ENCODE peak calls at places on chromosomes 3 and 15, in four cellular contexts. E is SK-N-SH, T is GM12878, P is Panc1. Y is an unnamed sample.

GRCh38 chr15:99632521-99632920 is 66.7 kb downstream of the MEF2A start:
- DNase-seq in P (no peak), T (no peak), E (no peak), Y (no peak)

GRCh38 chr3:101117981-101118380 is 124.8 kb upstream of the ABI3BP start:
- DNase-seq in T (no peak), P (no peak), E (no peak), Y (no peak)

GRCh38 chr15:34125945-34126344 is 24.1 kb downstream of the PGBD4 start:
- DNase-seq in E (no peak), P (no peak), T (no peak), Y (no peak)

GRCh38 chr15:63970723-63971426 is 75.4 kb downstream of the DAPK2 start:
- DNase-seq in P (no peak), E (no peak), T (peak; percentile 85), Y (no peak)

GRCh38 chr3:173894-174293 is 22.7 kb upstream of the CHL1 start:
- DNase-seq in E (no peak), P (no peak), T (peak; percentile 8), Y (no peak)

GRCh38 chr15:68731318-68731897 is 89.3 kb downstream of the ANP32A start:
- DNase-seq in P (no peak), T (no peak), E (no peak), Y (no peak)

GRCh38 chr15:29805708-29806104 is 16.6 kb downstream of the TJP1 start:
- DNase-seq in P (no peak), E (no peak), T (no peak), Y (no peak)

GRCh38 chr15:40340740-40341400 is at the start of gene CCDC9B:
- DNase-seq in T (no peak), E (peak; percentile 91), P (no peak), Y (peak; percentile 89)

GRCh38 chr3:192772495-192772894 is 45.2 kb upstream of the FGF12 start:
- DNase-seq in E (peak; percentile 25), T (no peak), P (no peak), Y (peak; percentile 61)

GRCh38 chr3:179046497-179047353 is 24.9 kb downstream of the ZMAT3 start:
- DNase-seq in P (no peak), T (peak; percentile 89), E (no peak), Y (no peak)

DNA sequence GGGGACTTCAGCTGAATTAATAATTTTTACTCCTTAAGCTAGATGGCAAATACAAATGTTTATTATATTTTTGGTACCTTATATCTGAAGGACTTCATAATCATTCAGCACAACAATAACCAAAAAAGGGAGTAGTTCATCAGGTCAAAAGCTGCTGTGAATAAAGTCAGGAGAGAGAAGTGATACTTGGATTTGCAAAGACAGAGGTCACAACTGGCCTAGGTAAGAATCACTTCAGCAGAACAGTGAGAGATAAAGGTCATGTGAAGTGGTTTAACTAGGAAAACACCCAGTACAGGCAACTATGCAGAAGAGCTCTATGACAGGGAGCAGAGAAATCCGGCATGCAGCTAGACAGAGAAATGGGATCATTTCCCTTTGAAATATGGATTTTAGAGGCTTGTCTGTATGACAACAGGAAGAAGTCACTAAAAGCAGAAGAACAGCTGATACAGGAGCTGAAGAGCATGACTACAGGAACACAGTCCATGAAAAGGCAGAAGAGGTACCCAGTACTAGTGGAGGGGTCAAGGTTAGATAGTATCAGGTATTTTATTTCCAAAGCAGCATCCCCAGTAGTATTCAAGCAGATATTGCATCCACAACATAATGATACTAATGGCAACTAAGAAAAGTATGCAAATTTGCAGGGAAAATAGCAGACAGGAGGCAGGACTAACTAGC is 25.7 kb downstream of the ZMAT3 start:
- DNase-seq in P (no peak), E (no peak), T (peak; percentile 74), Y (no peak)
- TF ChIP-seq POLR2AphosphoS5 in P (no peak), E (no peak), T (no peak), Y (no peak)

GRCh38 chr15:22955544-22956085 is 24.6 kb downstream of the CYFIP1 start:
- DNase-seq in E (no peak), T (no peak), P (no peak), Y (no peak)
- H3K4me3 ChIP-seq in E (no peak overlapping the region), T (no peak overlapping the region), P (no peak overlapping the region), Y (no peak overlapping the region)

GRCh38 chr3:30440147-30440604 is 166.2 kb upstream of the TGFBR2 start:
- DNase-seq in P (peak; percentile 27), E (no peak), T (no peak), Y (no peak)

GRCh38 chr3:30438121-30438520 is 168.3 kb upstream of the TGFBR2 start:
- DNase-seq in P (no peak), E (no peak), T (no peak), Y (no peak)

GRCh38 chr3:30435950-30436349 is 170.5 kb upstream of the TGFBR2 start:
- DNase-seq in T (no peak), P (no peak), E (no peak), Y (no peak)

GRCh38 chr3:30439451-30440053 is 166.8 kb upstream of the TGFBR2 start:
- DNase-seq in P (no peak), T (no peak), E (no peak), Y (no peak)

GRCh38 chr3:30437172-30437571 is 169.2 kb upstream of the TGFBR2 start:
- DNase-seq in E (no peak), T (no peak), P (no peak), Y (no peak)
- TF ChIP-seq CTCF in E (no peak), T (no peak), P (no peak), Y (no peak)

GRCh38 chr15:43799209-43799944 is 643 bp downstream of the SERINC4 start:
- DNase-seq in E (no peak), P (no peak), T (no peak), Y (no peak)
- TF ChIP-seq POLR2AphosphoS5 in E (no peak), P (no peak), T (no peak), Y (no peak)

GRCh38 chr15:75648156-75649000 is 666 bp downstream of the SNX33 start:
- DNase-seq in P (no peak), E (peak; percentile 77), T (no peak), Y (peak; percentile 31)
- H3K4me3 ChIP-seq in P (peak overlapping the region; percentile 76), E (peak overlapping the region; percentile 98), T (peak overlapping the region; percentile 91), Y (peak overlapping the region; percentile 77)

DNA sequence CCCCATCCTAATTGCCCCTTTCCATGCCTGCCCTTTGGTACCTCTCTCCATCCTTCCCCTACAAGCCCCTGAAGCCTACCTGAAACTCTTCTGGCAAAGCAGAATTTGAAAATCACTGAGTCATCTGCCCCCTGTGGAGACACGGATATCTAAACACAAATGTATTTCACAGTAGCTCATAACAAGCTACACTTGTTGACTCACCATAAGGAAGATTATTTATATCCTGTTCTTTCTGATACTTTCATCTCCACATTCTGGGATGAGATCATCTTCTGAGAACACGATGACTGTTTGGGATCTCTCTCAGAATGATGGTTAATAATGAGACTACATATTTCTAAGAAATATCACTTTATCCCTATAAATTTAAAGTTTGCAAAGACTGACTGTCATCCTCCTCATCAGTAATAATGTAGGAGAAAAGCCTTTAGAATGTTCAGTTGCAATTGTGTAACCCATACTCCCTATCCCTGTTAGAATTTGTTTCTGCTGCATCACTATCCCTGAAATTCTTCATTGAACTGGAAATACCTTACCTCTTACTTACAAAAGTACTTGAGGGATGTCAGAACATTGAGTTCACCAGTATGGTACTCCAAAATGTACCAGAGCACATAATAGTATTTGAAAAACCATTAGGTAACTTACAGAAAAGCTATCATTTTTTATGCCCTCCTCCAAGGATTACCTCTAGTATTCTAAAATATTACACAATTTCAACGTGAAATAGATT is 116.1 kb upstream of the IL12A start:
- DNase-seq in E (no peak), T (no peak), P (peak; percentile 84), Y (no peak)
- TF ChIP-seq CTCF in E (peak; percentile 49), T (no peak), P (peak; percentile 16), Y (no peak)

GRCh38 chr3:5019411-5020261 is 40.4 kb downstream of the BHLHE40 start:
- DNase-seq in E (no peak), P (no peak), T (no peak), Y (no peak)

GRCh38 chr3:5015056-5015455 is 35.8 kb downstream of the BHLHE40 start:
- DNase-seq in E (no peak), T (no peak), P (no peak), Y (no peak)

GRCh38 chr3:5017953-5018531 is 38.8 kb downstream of the BHLHE40 start:
- DNase-seq in E (no peak), P (no peak), T (no peak), Y (no peak)

GRCh38 chr3:5014431-5014830 is 35.2 kb downstream of the BHLHE40 start:
- DNase-seq in E (no peak), T (no peak), P (no peak), Y (no peak)

DNA sequence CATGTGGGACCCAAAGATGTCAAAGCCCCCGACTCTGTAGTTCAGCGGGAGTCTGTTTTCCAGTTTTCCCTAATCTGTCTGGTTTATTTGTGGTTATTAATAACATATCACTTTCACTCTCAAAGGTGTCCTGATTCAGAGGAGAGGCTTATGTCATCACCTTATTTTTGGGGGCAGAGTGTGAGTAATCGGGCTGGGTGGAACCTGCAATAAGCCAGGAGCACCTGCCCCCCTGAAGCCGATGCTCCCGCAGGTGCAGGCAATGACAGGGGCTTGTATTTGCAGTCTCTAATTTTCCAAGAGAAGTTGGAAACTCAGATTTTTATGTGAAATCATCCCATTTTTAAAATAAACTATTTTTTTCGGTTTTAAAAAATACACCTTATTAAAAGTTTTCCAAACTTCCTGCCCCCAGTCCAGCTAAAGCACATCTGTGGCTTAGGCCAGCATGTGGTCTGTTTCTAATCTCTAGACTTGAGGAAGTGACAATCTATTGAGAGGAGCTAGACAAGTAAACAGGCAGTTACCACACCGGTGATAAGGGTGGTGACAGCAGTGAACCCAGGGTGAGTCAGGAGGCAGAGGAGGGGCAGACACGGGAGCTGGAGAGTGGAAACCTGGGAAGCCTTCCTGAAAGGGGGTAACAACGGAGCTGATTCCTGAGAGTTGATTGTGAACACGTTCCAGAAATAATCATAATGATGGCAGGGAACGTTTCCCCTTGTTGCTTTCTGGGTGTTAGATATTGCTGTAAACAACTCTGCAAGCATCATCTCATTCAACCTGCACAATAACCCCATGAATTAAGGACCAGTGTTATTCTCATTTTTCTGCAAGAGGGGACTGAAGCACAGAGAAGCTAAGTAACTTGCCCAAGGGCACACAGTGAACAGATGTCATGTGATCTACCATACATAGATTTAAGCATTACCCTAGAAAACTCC is 37.3 kb downstream of the BHLHE40 start:
- DNase-seq in T (no peak), E (no peak), P (no peak), Y (no peak)
- TF ChIP-seq POLR2AphosphoS5 in T (no peak), E (no peak), P (peak; percentile 59), Y (no peak)